ENCODE peak calls at places on chromosome 19, in nine cellular contexts. One of them, this sample, is unnamed.

GRCh38 chr19:54041969-54042606 is 21.6 kb downstream of the VSTM1 start:
- DNase-seq in A549: no peak
- DNase-seq in thoracic aorta: no peak
- DNase-seq in neural progenitor cell: no peak
- DNase-seq in astrocyte of the spinal cord: no peak
- DNase-seq in fibroblast of mammary gland: no peak
- DNase-seq in mesendoderm: peak; percentile 94
- DNase-seq in cardiac muscle cell: no peak
- DNase-seq in brain microvascular endothelial cell: no peak
- DNase-seq in this sample: no peak

GRCh38 chr19:39174558-39175544 is 21.9 kb upstream of the NCCRP1 start:
- DNase-seq in thoracic aorta: no peak
- DNase-seq in neural progenitor cell: no peak
- DNase-seq in brain microvascular endothelial cell: no peak
- DNase-seq in fibroblast of mammary gland: no peak
- DNase-seq in astrocyte of the spinal cord: no peak
- DNase-seq in A549: no peak
- DNase-seq in mesendoderm: no peak
- DNase-seq in cardiac muscle cell: no peak
- DNase-seq in this sample: no peak

GRCh38 chr19:56253737-56254136 is 18.8 kb upstream of the EDDM13 start:
- DNase-seq in neural progenitor cell: peak; percentile 56
- DNase-seq in mesendoderm: peak; percentile 23
- DNase-seq in astrocyte of the spinal cord: peak; percentile 65
- DNase-seq in thoracic aorta: no peak
- DNase-seq in A549: peak; percentile 72
- DNase-seq in cardiac muscle cell: peak; percentile 26
- DNase-seq in fibroblast of mammary gland: peak; percentile 72
- DNase-seq in brain microvascular endothelial cell: peak; percentile 15
- DNase-seq in this sample: no peak

GRCh38 chr19:40144151-40144550 is 47.1 kb upstream of the MAP3K10 start:
- DNase-seq in astrocyte of the spinal cord: no peak
- DNase-seq in fibroblast of mammary gland: no peak
- DNase-seq in A549: no peak
- DNase-seq in cardiac muscle cell: no peak
- DNase-seq in neural progenitor cell: no peak
- DNase-seq in mesendoderm: no peak
- DNase-seq in brain microvascular endothelial cell: no peak
- DNase-seq in thoracic aorta: no peak
- DNase-seq in this sample: no peak

GRCh38 chr19:47427241-47428176 is 8.2 kb upstream of the MEIS3 start:
- DNase-seq in neural progenitor cell: peak; percentile 87
- DNase-seq in cardiac muscle cell: peak; percentile 85
- DNase-seq in astrocyte of the spinal cord: peak; percentile 33
- DNase-seq in brain microvascular endothelial cell: peak; percentile 40
- DNase-seq in mesendoderm: peak; percentile 94
- DNase-seq in fibroblast of mammary gland: peak; percentile 50
- DNase-seq in A549: peak; percentile 79
- DNase-seq in thoracic aorta: no peak
- DNase-seq in this sample: no peak

GRCh38 chr19:52397310-52398090 is at the start of gene ZNF528:
- DNase-seq in thoracic aorta: peak; percentile 88
- DNase-seq in neural progenitor cell: peak; percentile 92
- DNase-seq in cardiac muscle cell: peak; percentile 90
- DNase-seq in astrocyte of the spinal cord: peak; percentile 94
- DNase-seq in fibroblast of mammary gland: peak; percentile 91
- DNase-seq in mesendoderm: peak; percentile 71
- DNase-seq in brain microvascular endothelial cell: peak; percentile 92
- DNase-seq in A549: peak; percentile 52
- DNase-seq in this sample: peak; percentile 99

GRCh38 chr19:50776131-50776530 is 5.9 kb downstream of the GPR32 start:
- DNase-seq in thoracic aorta: no peak
- DNase-seq in A549: no peak
- DNase-seq in cardiac muscle cell: no peak
- DNase-seq in fibroblast of mammary gland: no peak
- DNase-seq in astrocyte of the spinal cord: no peak
- DNase-seq in neural progenitor cell: no peak
- DNase-seq in brain microvascular endothelial cell: no peak
- DNase-seq in mesendoderm: no peak
- DNase-seq in this sample: no peak

GRCh38 chr19:45769821-45770191 is 754 bp upstream of the SIX5 start:
- DNase-seq in thoracic aorta: no peak
- DNase-seq in mesendoderm: no peak
- DNase-seq in astrocyte of the spinal cord: no peak
- DNase-seq in fibroblast of mammary gland: peak; percentile 44
- DNase-seq in brain microvascular endothelial cell: peak; percentile 39
- DNase-seq in A549: peak; percentile 70
- DNase-seq in cardiac muscle cell: no peak
- DNase-seq in neural progenitor cell: peak; percentile 73
- DNase-seq in this sample: peak; percentile 65

GRCh38 chr19:43353606-43354304 is at the start of gene CD177:
- DNase-seq in fibroblast of mammary gland: no peak
- DNase-seq in astrocyte of the spinal cord: no peak
- DNase-seq in thoracic aorta: no peak
- DNase-seq in brain microvascular endothelial cell: no peak
- DNase-seq in cardiac muscle cell: peak; percentile 13
- DNase-seq in A549: no peak
- DNase-seq in mesendoderm: peak; percentile 22
- DNase-seq in neural progenitor cell: peak; percentile 5
- DNase-seq in this sample: no peak

GRCh38 chr19:41408256-41408655 is 10.6 kb downstream of the BCKDHA start:
- DNase-seq in brain microvascular endothelial cell: no peak
- DNase-seq in A549: no peak
- DNase-seq in astrocyte of the spinal cord: no peak
- DNase-seq in mesendoderm: peak; percentile 59
- DNase-seq in thoracic aorta: no peak
- DNase-seq in cardiac muscle cell: no peak
- DNase-seq in fibroblast of mammary gland: no peak
- DNase-seq in neural progenitor cell: no peak
- DNase-seq in this sample: no peak

GRCh38 chr19:5257155-5258045 is 83.2 kb downstream of the PTPRS start:
- DNase-seq in thoracic aorta: no peak
- DNase-seq in fibroblast of mammary gland: no peak
- DNase-seq in A549: no peak
- DNase-seq in astrocyte of the spinal cord: no peak
- DNase-seq in cardiac muscle cell: no peak
- DNase-seq in neural progenitor cell: no peak
- DNase-seq in mesendoderm: no peak
- DNase-seq in brain microvascular endothelial cell: no peak
- DNase-seq in this sample: peak; percentile 35

GRCh38 chr19:12727745-12728433 is 4.2 kb upstream of the TNPO2 start:
- DNase-seq in astrocyte of the spinal cord: no peak
- DNase-seq in A549: no peak
- DNase-seq in neural progenitor cell: no peak
- DNase-seq in thoracic aorta: no peak
- DNase-seq in mesendoderm: no peak
- DNase-seq in brain microvascular endothelial cell: no peak
- DNase-seq in cardiac muscle cell: no peak
- DNase-seq in fibroblast of mammary gland: no peak
- DNase-seq in this sample: no peak

GRCh38 chr19:52778811-52779210 is 7.8 kb downstream of the ZNF600 start:
- DNase-seq in mesendoderm: no peak
- DNase-seq in A549: no peak
- DNase-seq in thoracic aorta: no peak
- DNase-seq in astrocyte of the spinal cord: no peak
- DNase-seq in neural progenitor cell: no peak
- DNase-seq in cardiac muscle cell: no peak
- DNase-seq in brain microvascular endothelial cell: peak; percentile 0
- DNase-seq in fibroblast of mammary gland: no peak
- DNase-seq in this sample: no peak

GRCh38 chr19:35977446-35978222 is 17.4 kb upstream of the SDHAF1 start:
- DNase-seq in neural progenitor cell: peak; percentile 79
- DNase-seq in mesendoderm: peak; percentile 87
- DNase-seq in A549: peak; percentile 76
- DNase-seq in astrocyte of the spinal cord: no peak
- DNase-seq in brain microvascular endothelial cell: no peak
- DNase-seq in thoracic aorta: no peak
- DNase-seq in fibroblast of mammary gland: no peak
- DNase-seq in cardiac muscle cell: no peak
- DNase-seq in this sample: no peak

GRCh38 chr19:50492303-50493052 is 15.8 kb upstream of the GARIN5A start:
- DNase-seq in fibroblast of mammary gland: no peak
- DNase-seq in thoracic aorta: no peak
- DNase-seq in A549: peak; percentile 49
- DNase-seq in brain microvascular endothelial cell: no peak
- DNase-seq in cardiac muscle cell: peak; percentile 38
- DNase-seq in mesendoderm: peak; percentile 44
- DNase-seq in neural progenitor cell: peak; percentile 24
- DNase-seq in astrocyte of the spinal cord: no peak
- DNase-seq in this sample: no peak

GRCh38 chr19:15194938-15195337 is 5.9 kb downstream of the NOTCH3 start:
- DNase-seq in astrocyte of the spinal cord: peak; percentile 27
- DNase-seq in thoracic aorta: peak; percentile 66
- DNase-seq in cardiac muscle cell: no peak
- DNase-seq in neural progenitor cell: no peak
- DNase-seq in A549: no peak
- DNase-seq in mesendoderm: no peak
- DNase-seq in fibroblast of mammary gland: peak; percentile 80
- DNase-seq in brain microvascular endothelial cell: peak; percentile 85
- DNase-seq in this sample: peak; percentile 72

GRCh38 chr19:46958542-46958941 is 61.1 kb upstream of the NPAS1 start:
- DNase-seq in fibroblast of mammary gland: peak; percentile 90
- DNase-seq in A549: no peak
- DNase-seq in mesendoderm: peak; percentile 29
- DNase-seq in thoracic aorta: no peak
- DNase-seq in astrocyte of the spinal cord: no peak
- DNase-seq in neural progenitor cell: peak; percentile 24
- DNase-seq in brain microvascular endothelial cell: peak; percentile 72
- DNase-seq in cardiac muscle cell: no peak
- DNase-seq in this sample: no peak

GRCh38 chr19:53808710-53809125 is 15.4 kb downstream of the NLRP12 start:
- DNase-seq in neural progenitor cell: peak; percentile 68
- DNase-seq in thoracic aorta: no peak
- DNase-seq in astrocyte of the spinal cord: peak; percentile 24
- DNase-seq in brain microvascular endothelial cell: peak; percentile 32
- DNase-seq in fibroblast of mammary gland: peak; percentile 62
- DNase-seq in mesendoderm: peak; percentile 91
- DNase-seq in A549: peak; percentile 85
- DNase-seq in cardiac muscle cell: peak; percentile 55
- DNase-seq in this sample: no peak

GRCh38 chr19:5196832-5197231 is 143.8 kb downstream of the PTPRS start:
- DNase-seq in thoracic aorta: no peak
- DNase-seq in brain microvascular endothelial cell: no peak
- DNase-seq in astrocyte of the spinal cord: no peak
- DNase-seq in neural progenitor cell: no peak
- DNase-seq in fibroblast of mammary gland: no peak
- DNase-seq in A549: no peak
- DNase-seq in cardiac muscle cell: no peak
- DNase-seq in mesendoderm: no peak
- DNase-seq in this sample: no peak

GRCh38 chr19:55418185-55418584 is 10.6 kb upstream of the UBE2S start:
- DNase-seq in astrocyte of the spinal cord: peak; percentile 82
- DNase-seq in fibroblast of mammary gland: peak; percentile 85
- DNase-seq in neural progenitor cell: peak; percentile 86
- DNase-seq in A549: peak; percentile 88
- DNase-seq in brain microvascular endothelial cell: peak; percentile 80
- DNase-seq in cardiac muscle cell: peak; percentile 85
- DNase-seq in thoracic aorta: no peak
- DNase-seq in mesendoderm: peak; percentile 82
- DNase-seq in this sample: peak; percentile 38

DNA sequence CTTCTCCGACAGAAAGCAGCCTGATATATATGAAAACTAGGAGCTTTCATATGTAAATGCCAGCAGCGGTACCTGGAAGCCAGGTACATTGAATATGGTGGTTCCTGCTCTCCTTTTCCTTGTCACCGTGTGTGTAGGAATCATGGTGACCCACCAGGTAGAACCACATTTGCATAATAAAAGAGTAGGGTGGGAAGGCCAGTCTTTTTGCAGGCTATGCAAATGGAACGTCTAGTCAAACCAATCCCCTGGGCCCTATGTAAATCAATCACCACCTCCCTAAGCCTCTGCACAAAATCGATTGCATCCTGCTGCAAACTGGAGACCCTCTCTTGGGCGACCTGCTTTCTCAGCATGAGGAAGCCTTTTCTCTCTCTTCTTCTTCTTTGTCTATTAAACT is 22.2 kb upstream of the ZNF181 start:
- DNase-seq in brain microvascular endothelial cell: no peak
- DNase-seq in fibroblast of mammary gland: no peak
- DNase-seq in astrocyte of the spinal cord: no peak
- DNase-seq in cardiac muscle cell: no peak
- DNase-seq in mesendoderm: no peak
- DNase-seq in A549: no peak
- DNase-seq in thoracic aorta: no peak
- DNase-seq in neural progenitor cell: no peak
- DNase-seq in this sample: no peak
- H3K4me3 ChIP-seq in brain microvascular endothelial cell: no peak overlapping the region
- H3K4me3 ChIP-seq in fibroblast of mammary gland: no peak overlapping the region
- H3K4me3 ChIP-seq in astrocyte of the spinal cord: no peak overlapping the region
- H3K4me3 ChIP-seq in cardiac muscle cell: no peak overlapping the region
- H3K4me3 ChIP-seq in mesendoderm: no peak overlapping the region
- H3K4me3 ChIP-seq in A549: no peak overlapping the region
- H3K4me3 ChIP-seq in thoracic aorta: no peak overlapping the region
- H3K4me3 ChIP-seq in neural progenitor cell: no peak overlapping the region
- H3K4me3 ChIP-seq in this sample: no peak overlapping the region

DNA sequence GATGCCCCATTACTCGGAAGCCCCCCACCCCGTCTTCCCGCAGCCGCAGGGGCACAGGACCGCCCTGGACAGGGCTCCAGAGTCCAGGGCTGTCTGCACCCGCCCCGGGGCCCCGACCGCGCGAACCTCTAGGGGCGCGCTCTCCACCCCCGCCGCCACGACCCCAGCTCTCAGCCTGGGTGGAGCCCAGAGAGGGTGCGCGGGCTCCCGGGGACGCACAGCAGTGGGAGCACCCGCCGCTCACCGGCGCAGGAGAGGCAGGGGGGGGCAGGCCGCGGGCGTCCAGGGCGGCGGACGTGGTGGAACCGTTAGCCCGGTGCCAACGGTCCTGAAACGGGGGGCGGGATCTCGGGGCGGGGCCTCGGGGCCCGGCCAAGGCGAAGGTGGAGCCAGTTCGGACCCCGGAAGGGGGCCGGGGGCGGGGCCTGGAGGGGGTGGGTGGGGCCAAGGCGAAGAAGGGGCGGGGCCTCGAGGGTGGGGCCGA is at the start of gene ATP8B3:
- DNase-seq in brain microvascular endothelial cell: no peak
- DNase-seq in A549: no peak
- DNase-seq in mesendoderm: no peak
- DNase-seq in fibroblast of mammary gland: no peak
- DNase-seq in cardiac muscle cell: no peak
- DNase-seq in thoracic aorta: no peak
- DNase-seq in neural progenitor cell: no peak
- DNase-seq in astrocyte of the spinal cord: no peak
- DNase-seq in this sample: no peak
- H3K4me3 ChIP-seq in brain microvascular endothelial cell: peak within 1 kb of the TSS; percentile 59
- H3K4me3 ChIP-seq in A549: peak within 1 kb of the TSS; percentile 81
- H3K4me3 ChIP-seq in mesendoderm: no peak within 1 kb of the TSS
- H3K4me3 ChIP-seq in fibroblast of mammary gland: peak within 1 kb of the TSS; percentile 54
- H3K4me3 ChIP-seq in cardiac muscle cell: peak within 1 kb of the TSS; percentile 45
- H3K4me3 ChIP-seq in thoracic aorta: peak within 1 kb of the TSS; percentile 74
- H3K4me3 ChIP-seq in neural progenitor cell: peak within 1 kb of the TSS; percentile 43
- H3K4me3 ChIP-seq in astrocyte of the spinal cord: peak within 1 kb of the TSS; percentile 57
- H3K4me3 ChIP-seq in this sample: peak within 1 kb of the TSS; percentile 59

GRCh38 chr19:18274776-18275356 is 614 bp upstream of the IQCN start:
- DNase-seq in astrocyte of the spinal cord: peak; percentile 91
- DNase-seq in A549: peak; percentile 81
- DNase-seq in thoracic aorta: peak; percentile 41
- DNase-seq in brain microvascular endothelial cell: peak; percentile 76
- DNase-seq in fibroblast of mammary gland: peak; percentile 91
- DNase-seq in cardiac muscle cell: no peak
- DNase-seq in neural progenitor cell: no peak
- DNase-seq in mesendoderm: peak; percentile 60
- DNase-seq in this sample: peak; percentile 95
- H3K4me3 ChIP-seq in astrocyte of the spinal cord: no peak overlapping the region
- H3K4me3 ChIP-seq in A549: peak overlapping the region; percentile 25
- H3K4me3 ChIP-seq in thoracic aorta: peak overlapping the region; percentile 19
- H3K4me3 ChIP-seq in brain microvascular endothelial cell: no peak overlapping the region
- H3K4me3 ChIP-seq in fibroblast of mammary gland: no peak overlapping the region
- H3K4me3 ChIP-seq in cardiac muscle cell: no peak overlapping the region
- H3K4me3 ChIP-seq in neural progenitor cell: no peak overlapping the region
- H3K4me3 ChIP-seq in mesendoderm: no peak overlapping the region
- H3K4me3 ChIP-seq in this sample: no peak overlapping the region

GRCh38 chr19:1102407-1103106 is 1.2 kb upstream of the GPX4 start:
- DNase-seq in A549: peak; percentile 94
- DNase-seq in mesendoderm: peak; percentile 47
- DNase-seq in neural progenitor cell: no peak
- DNase-seq in brain microvascular endothelial cell: peak; percentile 96
- DNase-seq in astrocyte of the spinal cord: peak; percentile 99
- DNase-seq in fibroblast of mammary gland: peak; percentile 100
- DNase-seq in cardiac muscle cell: no peak
- DNase-seq in thoracic aorta: peak; percentile 64
- DNase-seq in this sample: peak; percentile 53
- H3K4me3 ChIP-seq in A549: no peak overlapping the region
- H3K4me3 ChIP-seq in mesendoderm: no peak overlapping the region
- H3K4me3 ChIP-seq in neural progenitor cell: no peak overlapping the region
- H3K4me3 ChIP-seq in brain microvascular endothelial cell: peak overlapping the region; percentile 5
- H3K4me3 ChIP-seq in astrocyte of the spinal cord: no peak overlapping the region
- H3K4me3 ChIP-seq in fibroblast of mammary gland: no peak overlapping the region
- H3K4me3 ChIP-seq in cardiac muscle cell: no peak overlapping the region
- H3K4me3 ChIP-seq in thoracic aorta: peak overlapping the region; percentile 97
- H3K4me3 ChIP-seq in this sample: no peak overlapping the region